ENCODE peak calls at places on chromosomes 16 and 17, in seven cellular contexts. Z is hepatocyte, O is BJ, H is cardiac fibroblast, V is AG04450, P is thoracic aorta, U is A549. E is an unnamed sample.

GRCh38 chr17:42361781-42362186 is 26.5 kb downstream of the STAT3 start:
- DNase-seq in Z (no peak), O (no peak), H (no peak), V (no peak), P (no peak), U (no peak), E (no peak)

GRCh38 chr17:10754109-10754508 is 24.3 kb upstream of the TMEM220 start:
- DNase-seq in Z (peak; percentile 44), O (no peak), H (peak; percentile 28), V (no peak), P (no peak), U (peak; percentile 72), E (no peak)

GRCh38 chr17:72764632-72765041 is 327.9 kb downstream of the SLC39A11 start:
- DNase-seq in Z (no peak), O (no peak), H (no peak), V (peak; percentile 13), P (no peak), U (no peak), E (no peak)

GRCh38 chr17:17567631-17568030 is 23.9 kb downstream of the PEMT start:
- DNase-seq in Z (peak; percentile 59), O (no peak), H (peak; percentile 84), V (no peak), P (peak; percentile 37), U (no peak), E (no peak)

GRCh38 chr17:74190154-74190553 is 13.3 kb upstream of the RPL38 start:
- DNase-seq in Z (peak; percentile 26), O (no peak), H (peak; percentile 69), V (no peak), P (no peak), U (peak; percentile 89), E (no peak)

GRCh38 chr16:80569440-80570105 is 28.8 kb downstream of the DYNLRB2 start:
- DNase-seq in Z (peak; percentile 80), O (no peak), H (peak; percentile 27), V (no peak), P (no peak), U (no peak), E (no peak)

GRCh38 chr17:71071837-71072236 is 902.5 kb downstream of the KCNJ2 start:
- DNase-seq in Z (peak; percentile 23), O (peak; percentile 81), H (peak; percentile 94), V (peak; percentile 89), P (no peak), U (peak; percentile 83), E (peak; percentile 40)

GRCh38 chr17:74748529-74749261 is at the start of gene NHERF1:
- DNase-seq in Z (peak; percentile 98), O (peak; percentile 66), H (peak; percentile 93), V (peak; percentile 67), P (peak; percentile 75), U (peak; percentile 59), E (no peak)

GRCh38 chr17:66702106-66702936 is 132.6 kb upstream of the CACNG5 start:
- DNase-seq in Z (no peak), O (no peak), H (no peak), V (no peak), P (no peak), U (no peak), E (no peak)

GRCh38 chr16:8878523-8878911 is 3.6 kb upstream of the LITAFD start:
- DNase-seq in Z (peak; percentile 72), O (peak; percentile 53), H (peak; percentile 60), V (peak; percentile 66), P (no peak), U (no peak), E (peak; percentile 64)

GRCh38 chr16:84047206-84047605 is 4.6 kb upstream of the SLC38A8 start:
- DNase-seq in Z (no peak), O (no peak), H (no peak), V (no peak), P (no peak), U (no peak), E (no peak)

GRCh38 chr16:75415169-75415908 is 18.0 kb downstream of the CFDP1 start:
- DNase-seq in Z (no peak), O (no peak), H (no peak), V (no peak), P (no peak), U (no peak), E (no peak)

GRCh38 chr16:31455601-31456314 is 3.5 kb upstream of the ARMC5 start:
- DNase-seq in Z (no peak), O (no peak), H (peak; percentile 27), V (no peak), P (no peak), U (no peak), E (no peak)

GRCh38 chr16:67255553-67256030 is 6.8 kb downstream of the SLC9A5 start:
- DNase-seq in Z (no peak), O (no peak), H (no peak), V (no peak), P (no peak), U (no peak), E (no peak)

GRCh38 chr16:30473231-30474061 is 904 bp downstream of the ITGAL start:
- DNase-seq in Z (no peak), O (no peak), H (no peak), V (no peak), P (no peak), U (no peak), E (no peak)

GRCh38 chr16:66289986-66290385 is 76.5 kb upstream of the CDH5 start:
- DNase-seq in Z (no peak), O (no peak), H (no peak), V (no peak), P (no peak), U (no peak), E (no peak)

GRCh38 chr17:78133971-78134898 is 3.7 kb downstream of the TMC8 start:
- DNase-seq in Z (peak; percentile 57), O (no peak), H (peak; percentile 38), V (no peak), P (no peak), U (peak; percentile 79), E (no peak)

GRCh38 chr16:3131755-3132377 is 3.0 kb upstream of the ZNF213 start:
- DNase-seq in Z (peak; percentile 76), O (no peak), H (peak; percentile 41), V (no peak), P (no peak), U (no peak), E (no peak)

GRCh38 chr16:3123986-3124886 is 10.6 kb upstream of the ZNF213 start:
- DNase-seq in Z (peak; percentile 99), O (peak; percentile 61), H (peak; percentile 94), V (peak; percentile 74), P (peak; percentile 93), U (peak; percentile 81), E (peak; percentile 50)

GRCh38 chr16:3127745-3128144 is 7.1 kb upstream of the ZNF213 start:
- DNase-seq in Z (no peak), O (no peak), H (no peak), V (no peak), P (no peak), U (no peak), E (no peak)

GRCh38 chr16:3134338-3135119 is at the start of gene ZNF213:
- DNase-seq in Z (peak; percentile 98), O (peak; percentile 95), H (peak; percentile 98), V (peak; percentile 93), P (peak; percentile 88), U (peak; percentile 94), E (peak; percentile 82)

GRCh38 chr16:3129137-3130131 is 5.4 kb upstream of the ZNF213 start:
- DNase-seq in Z (peak; percentile 91), O (no peak), H (peak; percentile 92), V (peak; percentile 70), P (peak; percentile 48), U (no peak), E (no peak)
- TF ChIP-seq CTCF in Z (peak; percentile 83), O (peak; percentile 92), H (peak; percentile 95), V (peak; percentile 95), P (peak; percentile 84), U (peak; percentile 93), E (peak; percentile 91)

DNA sequence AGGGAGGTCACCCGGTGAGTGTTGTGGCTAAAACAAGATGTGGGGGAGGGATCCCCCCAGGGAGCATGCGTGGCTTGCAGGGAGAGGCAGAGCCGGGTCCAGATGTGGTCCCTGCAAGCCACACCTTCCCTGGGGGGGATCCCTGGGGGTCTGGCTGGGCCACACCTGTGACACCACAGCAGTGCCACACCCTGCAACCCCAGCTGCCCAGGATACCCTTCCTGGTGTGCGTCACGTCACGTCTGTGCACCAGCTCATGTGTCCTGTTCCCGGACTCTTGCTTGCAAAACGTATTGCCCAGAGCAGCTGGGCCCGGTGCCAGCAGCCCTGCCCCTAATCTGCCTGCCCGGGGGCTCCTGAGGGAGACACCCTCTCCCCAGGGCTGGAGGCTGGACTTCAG is 26.0 kb upstream of the ACSF3 start:
- DNase-seq in Z (no peak), O (no peak), H (peak; percentile 7), V (no peak), P (no peak), U (no peak), E (no peak)
- H3K4me3 ChIP-seq in Z (no peak overlapping the region), O (no peak overlapping the region), H (no peak overlapping the region), V (no peak overlapping the region), P (no peak overlapping the region), U (no peak overlapping the region), E (no peak overlapping the region)

GRCh38 chr17:1628856-1629646 is 417 bp upstream of the SLC43A2 start:
- DNase-seq in Z (peak; percentile 95), O (peak; percentile 56), H (peak; percentile 96), V (peak; percentile 70), P (peak; percentile 79), U (peak; percentile 100), E (peak; percentile 42)

GRCh38 chr17:1627219-1627986 is 1.2 kb downstream of the SLC43A2 start:
- DNase-seq in Z (peak; percentile 24), O (no peak), H (no peak), V (no peak), P (no peak), U (no peak), E (no peak)

GRCh38 chr17:1630662-1631061 is 2.0 kb upstream of the SLC43A2 start:
- DNase-seq in Z (peak; percentile 2), O (no peak), H (no peak), V (no peak), P (no peak), U (no peak), E (no peak)

GRCh38 chr17:1627987-1628855 is at the start of gene SLC43A2:
- DNase-seq in Z (peak; percentile 93), O (no peak), H (peak; percentile 83), V (no peak), P (no peak), U (peak; percentile 98), E (no peak)

DNA sequence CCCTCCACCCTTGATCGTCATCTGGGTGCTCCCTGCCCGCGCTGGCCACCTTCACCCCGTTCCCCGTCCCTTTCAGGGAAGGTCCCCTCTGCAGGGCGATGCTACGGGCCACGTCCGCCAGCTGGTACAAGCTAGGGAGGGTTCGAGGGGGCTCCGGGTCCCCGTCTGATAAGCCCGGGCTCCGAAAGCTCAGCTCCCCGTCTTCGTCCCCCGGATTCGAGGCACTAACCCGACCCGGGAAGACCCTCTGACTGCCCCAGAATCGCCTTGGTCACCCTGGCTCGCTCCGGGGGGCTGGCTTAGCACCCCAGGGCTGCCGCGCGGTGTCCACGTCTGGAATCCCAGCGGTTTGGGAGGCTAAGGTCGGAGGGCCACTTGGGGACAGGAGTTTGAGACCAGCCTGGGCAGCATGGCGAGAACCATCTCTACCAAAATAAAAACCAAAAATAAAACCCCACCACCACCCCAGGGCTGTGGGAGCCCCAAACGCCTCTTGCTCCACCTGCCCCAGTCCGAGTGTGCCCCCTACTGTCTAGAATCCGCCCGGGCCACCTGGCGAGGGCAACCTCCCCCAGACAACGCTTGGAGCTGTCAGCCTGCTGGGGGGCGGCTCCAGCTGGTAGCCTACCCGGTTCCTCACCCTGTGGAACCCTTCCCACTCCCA is 1.1 kb upstream of the SLC43A2 start:
- DNase-seq in Z (peak; percentile 73), O (no peak), H (peak; percentile 65), V (no peak), P (no peak), U (peak; percentile 76), E (no peak)
- TF ChIP-seq CTCF in Z (peak; percentile 62), O (peak; percentile 83), H (peak; percentile 73), V (peak; percentile 65), P (peak; percentile 51), U (peak; percentile 78), E (peak; percentile 77)

GRCh38 chr17:6757747-6758146 is 1.9 kb downstream of the XAF1 start:
- DNase-seq in Z (no peak), O (no peak), H (no peak), V (no peak), P (no peak), U (no peak), E (no peak)
- H3K4me3 ChIP-seq in Z (no peak overlapping the region), O (no peak overlapping the region), H (no peak overlapping the region), V (no peak overlapping the region), P (no peak overlapping the region), U (no peak overlapping the region), E (no peak overlapping the region)